ENCODE peak calls at places on chromosome 13, in six cellular contexts. S, C, I, J, R and Y are unnamed samples.

GRCh38 chr13:106466691-106467405 is 68.6 kb downstream of the EFNB2 start:
- DNase-seq in S (no peak), C (no peak), I (no peak), J (no peak), R (no peak), Y (no peak)

GRCh38 chr13:24997367-24997967 is 98.5 kb upstream of the PABPC3 start:
- DNase-seq in S (peak; percentile 27), C (peak; percentile 14), I (no peak), J (no peak), R (no peak), Y (no peak)

GRCh38 chr13:40624338-40624737 is 42.1 kb downstream of the FOXO1 start:
- DNase-seq in S (no peak), C (no peak), I (no peak), J (no peak), R (no peak), Y (no peak)

GRCh38 chr13:101792189-101792588 is 339.7 kb downstream of the ITGBL1 start:
- DNase-seq in S (no peak), C (no peak), I (no peak), J (no peak), R (no peak), Y (no peak)

GRCh38 chr13:53200075-53200474 is 171.5 kb downstream of the OLFM4 start:
- DNase-seq in S (no peak), C (no peak), I (no peak), J (peak; percentile 1), R (no peak), Y (no peak)

GRCh38 chr13:91347996-91348905 is 764 bp downstream of the MIR17HG start:
- DNase-seq in S (no peak), C (peak; percentile 56), I (peak; percentile 73), J (no peak), R (no peak), Y (peak; percentile 72)

GRCh38 chr13:45393941-45394570 is 24.1 kb downstream of the SLC25A30 start:
- DNase-seq in S (peak; percentile 54), C (peak; percentile 43), I (peak; percentile 36), J (no peak), R (peak; percentile 28), Y (peak; percentile 77)

GRCh38 chr13:114311908-114312307 is 2.4 kb upstream of the CHAMP1 start:
- DNase-seq in S (no peak), C (no peak), I (no peak), J (no peak), R (no peak), Y (no peak)

GRCh38 chr13:102812616-102813287 is 13.8 kb downstream of the BIVM start:
- DNase-seq in S (peak; percentile 15), C (peak; percentile 79), I (no peak), J (no peak), R (no peak), Y (no peak)

GRCh38 chr13:49976314-49977258 is 20.3 kb upstream of the TRIM13 start:
- DNase-seq in S (peak; percentile 70), C (peak; percentile 70), I (no peak), J (no peak), R (peak; percentile 30), Y (peak; percentile 78)

GRCh38 chr13:44292545-44292944 is 81.1 kb upstream of the SERP2 start:
- DNase-seq in S (no peak), C (no peak), I (peak; percentile 33), J (no peak), R (no peak), Y (no peak)

GRCh38 chr13:24680258-24680920 is at the start of gene ATP12A:
- DNase-seq in S (no peak), C (no peak), I (no peak), J (no peak), R (no peak), Y (peak; percentile 66)

GRCh38 chr13:88979465-88980180 is 1308.5 kb downstream of the SLITRK5 start:
- DNase-seq in S (no peak), C (no peak), I (no peak), J (no peak), R (no peak), Y (no peak)

GRCh38 chr13:60654405-60654804 is 257.4 kb downstream of the TDRD3 start:
- DNase-seq in S (no peak), C (peak; percentile 12), I (no peak), J (no peak), R (no peak), Y (no peak)
- TF ChIP-seq CTCF in S (peak; percentile 22), C (peak; percentile 34), I (no peak), J (peak; percentile 47), R (no peak), Y (peak; percentile 38)

GRCh38 chr13:111117289-111117688 is 2.2 kb downstream of the ARHGEF7 start:
- DNase-seq in S (no peak), C (no peak), I (no peak), J (no peak), R (no peak), Y (no peak)

GRCh38 chr13:111116830-111117229 is 1.7 kb downstream of the ARHGEF7 start:
- DNase-seq in S (peak; percentile 14), C (no peak), I (no peak), J (no peak), R (no peak), Y (no peak)

GRCh38 chr13:111118898-111119607 is 3.9 kb downstream of the ARHGEF7 start:
- DNase-seq in S (no peak), C (no peak), I (no peak), J (no peak), R (no peak), Y (no peak)

GRCh38 chr13:111115841-111116500 is 861 bp downstream of the ARHGEF7 start:
- DNase-seq in S (peak; percentile 87), C (no peak), I (no peak), J (no peak), R (no peak), Y (no peak)

DNA sequence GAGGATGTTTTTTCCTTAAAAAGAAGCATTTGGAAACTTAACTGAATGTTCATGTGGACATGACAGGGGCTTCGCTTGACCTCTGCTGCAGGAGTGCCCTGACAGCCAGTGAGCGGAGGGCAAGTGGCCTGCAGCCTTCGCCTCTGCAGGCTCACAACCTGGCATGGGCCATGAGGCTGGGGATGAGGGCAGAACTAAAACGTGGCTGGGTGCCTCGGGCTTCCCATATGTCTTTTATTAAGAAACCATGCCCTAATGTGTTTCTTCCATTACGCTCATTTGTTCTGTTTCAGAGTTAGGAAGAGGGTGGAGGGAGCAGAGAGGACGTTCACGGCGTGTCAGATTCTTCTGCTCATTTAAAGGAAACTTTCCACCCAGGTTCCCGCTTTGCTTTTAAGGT is 2.9 kb downstream of the ARHGEF7 start:
- DNase-seq in S (no peak), C (no peak), I (no peak), J (no peak), R (no peak), Y (no peak)
- H3K4me3 ChIP-seq in S (no peak overlapping the region), C (no peak overlapping the region), I (peak overlapping the region; percentile 84), J (no peak overlapping the region), R (no peak overlapping the region), Y (no peak overlapping the region)

GRCh38 chr13:72565893-72566292 is 161.5 kb downstream of the MZT1 start:
- DNase-seq in S (peak; percentile 15), C (no peak), I (no peak), J (no peak), R (no peak), Y (no peak)
- TF ChIP-seq CTCF in S (peak; percentile 53), C (peak; percentile 61), I (peak; percentile 23), J (peak; percentile 60), R (no peak), Y (peak; percentile 52)

GRCh38 chr13:21074601-21075302 is 13.4 kb upstream of the LATS2 start:
- DNase-seq in S (no peak), C (no peak), I (no peak), J (no peak), R (no peak), Y (peak; percentile 57)
- H3K4me3 ChIP-seq in S (no peak overlapping the region), C (no peak overlapping the region), I (peak overlapping the region; percentile 87), J (no peak overlapping the region), R (peak overlapping the region; percentile 69), Y (peak overlapping the region; percentile 35)

DNA sequence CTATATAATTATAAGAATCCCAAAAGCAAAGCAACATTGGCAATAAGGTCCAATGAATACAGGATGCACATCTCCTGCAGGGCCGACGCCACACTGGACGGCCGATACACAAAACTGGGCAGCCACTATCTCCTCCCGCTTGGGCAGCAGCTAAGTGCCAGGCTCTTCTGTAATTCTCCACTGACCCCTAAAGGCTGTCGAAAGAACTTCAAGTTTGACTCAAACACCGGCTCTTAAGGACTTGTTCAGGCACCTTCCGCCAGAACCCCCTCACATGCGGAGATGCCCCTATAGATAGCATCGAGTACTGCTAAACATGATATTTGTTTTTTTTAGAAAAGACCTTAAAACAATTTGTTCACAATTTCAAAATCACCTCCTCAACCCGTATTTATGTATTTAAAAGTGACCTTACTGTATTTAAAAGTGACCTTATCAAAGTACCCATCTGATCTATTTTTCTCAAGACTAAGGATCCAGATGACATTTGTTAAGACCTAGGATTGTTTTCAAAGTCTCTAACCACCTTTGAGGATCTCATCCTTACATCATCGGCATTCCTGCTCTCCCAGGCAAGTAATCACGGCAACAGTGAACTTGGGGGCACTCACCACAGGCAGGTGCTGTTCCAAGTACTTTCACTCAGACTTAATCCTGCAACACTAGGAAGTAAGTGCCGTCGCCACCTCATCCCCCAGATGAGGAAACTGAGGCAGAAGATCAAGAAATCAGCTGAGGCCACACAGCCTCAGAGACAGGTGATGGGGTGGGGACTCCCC is 77.8 kb downstream of the TUBGCP3 start:
- DNase-seq in S (peak; percentile 71), C (peak; percentile 19), I (no peak), J (no peak), R (no peak), Y (no peak)
- TF ChIP-seq CTCF in S (peak; percentile 55), C (peak; percentile 47), I (peak; percentile 32), J (peak; percentile 23), R (peak; percentile 5), Y (peak; percentile 22)

DNA sequence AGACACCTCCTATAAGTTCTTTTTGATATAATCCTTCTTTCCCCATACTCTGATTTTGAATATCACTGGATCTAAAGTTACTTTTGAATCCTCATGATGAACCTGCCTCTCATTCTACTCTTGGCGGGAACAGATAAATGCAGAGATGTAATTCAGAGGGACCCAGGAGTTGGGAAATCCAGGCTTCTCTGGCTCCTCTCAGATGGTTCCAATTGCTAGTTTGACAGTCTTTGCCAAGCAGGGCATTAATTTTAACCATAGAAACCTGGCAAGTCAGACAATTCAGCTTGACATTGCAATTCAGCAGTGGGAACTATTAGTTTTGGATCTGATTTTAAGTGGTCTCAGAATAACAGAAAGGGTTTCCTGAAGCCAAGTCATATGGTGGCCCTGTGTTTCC is 67.3 kb upstream of the KLF12 start:
- DNase-seq in S (no peak), C (no peak), I (no peak), J (no peak), R (no peak), Y (no peak)
- H3K4me3 ChIP-seq in S (no peak overlapping the region), C (no peak overlapping the region), I (no peak overlapping the region), J (no peak overlapping the region), R (no peak overlapping the region), Y (no peak overlapping the region)

DNA sequence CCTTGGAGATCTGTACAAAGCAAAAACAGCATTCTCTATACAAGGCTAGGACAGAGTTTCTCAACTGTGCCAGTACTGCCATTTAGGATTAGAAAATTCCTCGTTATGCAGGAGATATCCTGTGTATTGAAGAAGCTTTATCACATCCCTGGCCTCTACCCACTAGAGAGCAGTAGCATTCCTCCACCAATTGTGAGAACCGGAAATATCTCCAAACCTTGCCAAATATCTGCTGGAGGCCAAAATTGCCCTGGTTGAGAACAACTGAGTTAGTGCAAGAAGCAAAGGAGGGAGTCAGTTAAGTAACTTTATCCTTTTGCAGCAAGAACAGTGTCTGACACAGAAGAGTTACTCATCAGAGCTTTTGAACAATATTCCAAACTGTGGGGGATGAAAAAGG is 16.2 kb upstream of the FREM2 start:
- DNase-seq in S (peak; percentile 2), C (no peak), I (no peak), J (no peak), R (no peak), Y (no peak)
- TF ChIP-seq CTCF in S (no peak), C (no peak), I (no peak), J (no peak), R (no peak), Y (no peak)